ENCODE peak calls at places on chromosomes 2 and 18, in four cellular contexts. Q is posterior cingulate gyrus; T is substantia nigra; L is activated CD4-positive, alpha-beta T cell treated with anti-CD3 and anti-CD28 coated beads, Interleukin-2, amount 10 ng/mL, durations not matched to agents 7 days and 5 days. S is an unnamed sample.

GRCh38 chr2:238938460-238939055 is 90.7 kb downstream of the TWIST2 start:
- DNase-seq in Q (no peak), T (no peak), L (no peak), S (no peak)

GRCh38 chr2:2456721-2457120 is 125.6 kb upstream of the MYT1L start:
- DNase-seq in Q (no peak), T (no peak), L (no peak), S (no peak)

GRCh38 chr2:9318461-9319337 is 104.6 kb downstream of the ITGB1BP1 start:
- DNase-seq in Q (no peak), T (no peak), L (no peak), S (no peak)

GRCh38 chr18:13368080-13368813 is 149.7 kb downstream of the LDLRAD4 start:
- DNase-seq in Q (no peak), T (no peak), L (no peak), S (no peak)

GRCh38 chr2:85710687-85711577 is 16.8 kb downstream of the GNLY start:
- DNase-seq in Q (no peak), T (no peak), L (no peak), S (no peak)

GRCh38 chr2:161426788-161427412 is 10.8 kb downstream of the TBR1 start:
- DNase-seq in Q (no peak), T (no peak), L (peak; percentile 31), S (no peak)

GRCh38 chr18:22422909-22423548 is 5.3 kb upstream of the CTAGE1 start:
- DNase-seq in Q (no peak), T (no peak), L (no peak), S (no peak)

GRCh38 chr2:101657787-101658186 is 39.7 kb upstream of the MAP4K4 start:
- DNase-seq in Q (no peak), T (no peak), L (no peak), S (no peak)

GRCh38 chr18:6013101-6013790 is 117.9 kb upstream of the TMEM200C start:
- DNase-seq in Q (no peak), T (no peak), L (no peak), S (no peak)

GRCh38 chr2:103873719-103874359 is 980.1 kb upstream of the POU3F3 start:
- DNase-seq in Q (no peak), T (no peak), L (no peak), S (no peak)

GRCh38 chr2:23569761-23570383 is 184.9 kb downstream of the KLHL29 start:
- DNase-seq in Q (no peak), T (no peak), L (no peak), S (no peak)

GRCh38 chr18:22667616-22668422 is 250.1 kb upstream of the CTAGE1 start:
- DNase-seq in Q (no peak), T (no peak), L (no peak), S (no peak)

GRCh38 chr2:218128781-218129478 is 3.1 kb downstream of the CXCR2 start:
- DNase-seq in Q (no peak), T (no peak), L (no peak), S (no peak)

GRCh38 chr2:237921967-237922492 is 44.8 kb upstream of the UBE2F start:
- DNase-seq in Q (no peak), T (no peak), L (no peak), S (no peak)

GRCh38 chr2:11701831-11702301 is 31.9 kb upstream of the NTSR2 start:
- DNase-seq in Q (no peak), T (no peak), L (no peak), S (no peak)

GRCh38 chr2:64936809-64937208 is 52.4 kb upstream of the SLC1A4 start:
- DNase-seq in Q (no peak), T (no peak), L (no peak), S (no peak)

GRCh38 chr2:216385478-216385877 is 13.2 kb upstream of the MARCHF4 start:
- DNase-seq in Q (no peak), T (no peak), L (no peak), S (no peak)

GRCh38 chr2:214481204-214481603 is 70.3 kb downstream of the VWC2L start:
- DNase-seq in Q (no peak), T (no peak), L (no peak), S (no peak)

GRCh38 chr2:143623270-143623669 is 494.1 kb downstream of the ARHGAP15 start:
- DNase-seq in Q (no peak), T (no peak), L (no peak), S (no peak)

GRCh38 chr2:45001629-45002385 is 7.4 kb downstream of the SIX2 start:
- DNase-seq in Q (no peak), T (no peak), L (no peak), S (no peak)

GRCh38 chr2:241300000-241300399 is 15.5 kb downstream of the HDLBP start:
- DNase-seq in Q (no peak), T (no peak), L (peak; percentile 52), S (no peak)

GRCh38 chr2:240598311-240598911 is 11.9 kb downstream of the CAPN10 start:
- DNase-seq in Q (no peak), T (no peak), L (no peak), S (no peak)

GRCh38 chr2:149084924-149085795 is 46.7 kb downstream of the LYPD6B start:
- DNase-seq in Q (no peak), T (no peak), L (no peak), S (no peak)

GRCh38 chr2:74188018-74188601 is 9.4 kb upstream of the MOB1A start:
- DNase-seq in Q (no peak), T (no peak), L (no peak), S (no peak)

GRCh38 chr2:172081248-172082022 is 3.9 kb upstream of the DLX1 start:
- DNase-seq in Q (no peak), T (no peak), L (no peak), S (no peak)